ENCODE peak calls at places on chromosomes 3 and 15, in four cellular contexts. H is HCT116, E is A549, M is HL-60. Z is an unnamed sample.

GRCh38 chr3:46671541-46672348 is 21.7 kb downstream of the ALS2CL start:
- DNase-seq in H (no peak), E (no peak), M (no peak), Z (no peak)

GRCh38 chr3:187919018-187919417 is 173.8 kb upstream of the BCL6 start:
- DNase-seq in H (no peak), E (no peak), M (no peak), Z (no peak)

GRCh38 chr15:72236381-72237285 is 5.6 kb upstream of the PKM start:
- DNase-seq in H (no peak), E (no peak), M (no peak), Z (no peak)

GRCh38 chr3:146390967-146391366 is 78.4 kb downstream of the PLSCR2 start:
- DNase-seq in H (no peak), E (no peak), M (no peak), Z (no peak)

GRCh38 chr3:126925411-126926171 is 57.3 kb upstream of the PLXNA1 start:
- DNase-seq in H (no peak), E (no peak), M (no peak), Z (no peak)

GRCh38 chr3:142993958-142994442 is 7.4 kb upstream of the U2SURP start:
- DNase-seq in H (peak; percentile 59), E (peak; percentile 69), M (peak; percentile 84), Z (no peak)

GRCh38 chr15:90972133-90972532 is 17.4 kb downstream of the RCCD1 start:
- DNase-seq in H (no peak), E (no peak), M (no peak), Z (no peak)

GRCh38 chr3:8784676-8785435 is 15.4 kb upstream of the OXTR start:
- DNase-seq in H (no peak), E (no peak), M (no peak), Z (no peak)

GRCh38 chr15:25089577-25089976 is 134.8 kb downstream of the SNRPN start:
- DNase-seq in H (no peak), E (no peak), M (no peak), Z (no peak)

GRCh38 chr3:1135194-1135593 is 42.4 kb downstream of the CNTN6 start:
- DNase-seq in H (no peak), E (no peak), M (no peak), Z (no peak)

GRCh38 chr3:40088527-40089170 is 220.9 kb upstream of the EIF1B start:
- DNase-seq in H (no peak), E (no peak), M (no peak), Z (no peak)

GRCh38 chr15:83657549-83657948 is 3.6 kb downstream of the ADAMTSL3 start:
- DNase-seq in H (peak; percentile 6), E (no peak), M (no peak), Z (no peak)

GRCh38 chr3:126133606-126134005 is 46.8 kb downstream of the ALDH1L1 start:
- DNase-seq in H (no peak), E (no peak), M (no peak), Z (no peak)

GRCh38 chr3:195748661-195749060 is 27.9 kb downstream of the MUC20 start:
- DNase-seq in H (no peak), E (no peak), M (no peak), Z (no peak)

GRCh38 chr3:57157666-57158065 is 7.5 kb downstream of the IL17RD start:
- DNase-seq in H (no peak), E (no peak), M (no peak), Z (no peak)

GRCh38 chr3:99808163-99808794 is 9.4 kb upstream of the CMSS1 start:
- DNase-seq in H (peak; percentile 68), E (peak; percentile 44), M (peak; percentile 60), Z (peak; percentile 61)

GRCh38 chr3:183301937-183302580 is 49.0 kb downstream of the B3GNT5 start:
- DNase-seq in H (no peak), E (no peak), M (no peak), Z (no peak)

GRCh38 chr3:177875786-177876476 is 660.3 kb upstream of the KCNMB2 start:
- DNase-seq in H (no peak), E (no peak), M (no peak), Z (no peak)

GRCh38 chr3:126431103-126431534 is 36.4 kb downstream of the CFAP100 start:
- DNase-seq in H (no peak), E (no peak), M (no peak), Z (no peak)

GRCh38 chr3:49856181-49857005 is at the start of gene TRAIP:
- DNase-seq in H (peak; percentile 88), E (peak; percentile 96), M (peak; percentile 92), Z (peak; percentile 76)

GRCh38 chr15:48680841-48681240 is 35.3 kb upstream of the FBN1 start:
- DNase-seq in H (no peak), E (no peak), M (no peak), Z (no peak)

DNA sequence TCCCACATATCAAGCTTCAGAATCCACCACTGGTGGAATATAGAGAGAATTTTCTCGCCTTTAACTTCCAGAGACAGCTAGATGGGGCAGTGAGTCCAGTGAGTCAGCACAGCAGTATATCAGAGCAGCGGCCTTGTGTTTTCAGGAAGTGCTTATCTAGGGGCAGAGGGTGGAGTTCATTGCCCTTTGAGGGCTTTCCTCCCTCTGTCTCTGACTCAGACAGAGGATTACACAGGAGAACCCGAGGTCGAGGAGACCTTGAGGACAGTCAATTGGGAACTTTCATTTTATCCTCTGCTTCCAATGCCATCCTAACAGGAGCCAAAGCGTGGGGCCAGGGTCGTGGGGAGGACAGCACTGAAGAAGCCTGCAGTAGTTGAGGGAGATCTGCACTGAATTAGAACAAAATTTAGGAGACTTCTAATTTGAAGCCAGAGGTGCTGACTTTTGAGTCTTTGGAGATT is 109.6 kb upstream of the UMPS start:
- DNase-seq in H (no peak), E (peak; percentile 12), M (no peak), Z (no peak)
- TF ChIP-seq REST in H (no peak), E (no peak), M (no peak), Z (no peak)

GRCh38 chr15:65165875-65166274 is 19.3 kb downstream of the CLPX start:
- DNase-seq in H (no peak), E (no peak), M (no peak), Z (no peak)
- TF ChIP-seq REST in H (no peak), E (no peak), M (no peak), Z (no peak)

DNA sequence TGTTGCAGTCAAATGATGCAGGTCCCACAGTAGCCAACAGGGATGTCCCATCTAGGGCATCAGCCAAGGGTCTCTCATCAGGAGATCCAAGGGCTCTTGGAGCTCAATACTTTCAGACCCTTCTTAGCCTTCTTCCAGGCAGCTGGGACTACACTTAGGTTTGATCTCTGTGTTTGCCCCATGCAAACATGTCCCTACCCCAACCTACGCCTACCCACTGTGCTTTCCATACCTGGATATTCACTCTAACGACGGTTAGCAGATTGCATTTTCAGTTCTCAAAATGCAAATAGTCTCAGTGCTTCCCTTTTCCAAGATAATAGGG is 837 bp upstream of the CEP70 start:
- DNase-seq in H (no peak), E (no peak), M (no peak), Z (no peak)
- TF ChIP-seq REST in H (no peak), E (no peak), M (no peak), Z (no peak)

DNA sequence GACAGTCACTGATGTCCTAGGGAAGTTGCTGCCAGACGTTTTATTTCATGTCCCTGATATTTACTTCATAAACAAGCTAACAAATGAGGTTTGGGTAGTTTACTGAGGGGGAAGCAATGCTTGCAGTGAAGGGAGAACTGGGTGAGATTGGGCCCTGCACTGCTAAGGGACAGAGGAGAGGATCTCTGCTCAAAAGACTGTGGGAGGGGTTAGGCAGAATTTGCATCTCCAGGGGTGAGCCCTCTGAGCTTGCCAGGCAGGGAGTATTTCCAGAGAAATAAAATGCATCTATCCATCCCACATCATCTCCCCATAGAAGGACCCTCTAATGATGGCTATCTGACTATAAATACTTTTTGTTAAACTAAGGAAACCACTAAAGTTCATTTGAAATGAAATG is 215.7 kb downstream of the CBLB start:
- DNase-seq in H (no peak), E (no peak), M (no peak), Z (no peak)
- TF ChIP-seq REST in H (no peak), E (no peak), M (no peak), Z (no peak)

GRCh38 chr15:40564591-40565332 is at the start of gene CCDC32:
- DNase-seq in H (peak; percentile 97), E (peak; percentile 97), M (peak; percentile 99), Z (peak; percentile 96)
- TF ChIP-seq REST in H (no peak), E (no peak), M (no peak), Z (no peak)

DNA sequence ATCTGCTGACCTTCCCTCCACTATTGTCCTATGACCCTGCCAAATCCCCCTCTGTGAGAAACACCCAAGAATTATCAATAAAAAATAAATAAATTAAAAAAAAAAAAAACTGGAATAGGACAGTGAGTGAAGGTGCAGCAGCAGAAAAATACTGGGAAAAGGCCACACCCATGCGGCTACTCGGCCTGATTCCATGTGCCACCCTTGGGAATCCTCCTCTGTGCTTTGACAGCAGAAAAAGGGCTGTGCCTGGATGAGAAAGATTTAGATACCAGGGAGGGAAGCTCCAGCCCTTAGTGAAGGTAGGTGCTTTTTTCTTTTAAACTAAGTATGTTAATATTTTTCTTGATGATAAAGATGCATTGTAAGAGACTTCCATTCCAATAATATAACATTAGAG is 107.8 kb downstream of the CTNNB1 start:
- DNase-seq in H (no peak), E (no peak), M (no peak), Z (no peak)
- TF ChIP-seq REST in H (no peak), E (no peak), M (no peak), Z (no peak)

GRCh38 chr3:12670365-12670764 is 6.4 kb upstream of the RAF1 start:
- DNase-seq in H (no peak), E (no peak), M (no peak), Z (no peak)

GRCh38 chr3:12675115-12675810 is 11.3 kb upstream of the RAF1 start:
- DNase-seq in H (no peak), E (no peak), M (no peak), Z (no peak)

GRCh38 chr3:12670789-12671450 is 7.0 kb upstream of the RAF1 start:
- DNase-seq in H (no peak), E (no peak), M (no peak), Z (no peak)
- TF ChIP-seq REST in H (no peak), E (no peak), M (no peak), Z (no peak)

DNA sequence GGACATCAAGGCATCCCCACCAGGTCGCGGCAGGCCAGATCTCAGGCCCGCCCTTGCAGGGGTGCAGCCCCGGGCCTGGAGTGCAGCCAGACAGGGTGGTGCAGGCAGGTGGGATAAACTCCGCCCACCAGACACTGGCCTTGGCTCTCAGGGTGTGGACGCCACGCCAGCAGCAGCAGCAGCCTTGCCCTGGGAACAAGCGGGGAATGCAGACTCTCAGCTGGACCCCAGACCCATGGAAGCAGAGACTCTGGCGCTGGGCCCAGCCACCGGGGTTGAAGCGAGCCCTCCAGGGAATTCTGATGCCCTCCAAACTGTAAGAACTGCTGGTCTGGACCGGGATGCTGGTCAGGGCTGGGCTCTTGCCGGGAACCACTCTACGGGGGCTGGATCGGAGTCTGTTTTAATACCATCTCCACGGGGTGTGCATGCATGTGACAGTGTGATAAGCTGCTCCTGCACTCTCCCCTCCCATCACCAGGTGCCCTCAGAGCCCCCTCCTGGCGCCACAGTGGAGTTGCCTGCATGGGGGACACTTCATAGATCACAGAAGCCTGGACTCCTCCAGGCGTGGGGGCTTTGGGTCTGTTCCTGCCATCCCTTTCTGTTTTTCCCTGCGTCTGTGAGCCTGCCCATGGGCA is 142.7 kb downstream of the NSMCE3 start:
- DNase-seq in H (no peak), E (no peak), M (no peak), Z (no peak)
- TF ChIP-seq REST in H (no peak), E (no peak), M (no peak), Z (no peak)

Z was measured in Panc1.